ENCODE peak calls at places on chromosomes 16 and 17, in four cellular contexts. One of them, this sample, is unnamed.

GRCh38 chr17:51947160-51947559 is 211.4 kb downstream of the CA10 start:
- DNase-seq in NCI-H69: peak; percentile 46
- DNase-seq in NCI-H524: no peak
- DNase-seq in occipital lobe: no peak
- DNase-seq in this sample: no peak

GRCh38 chr17:41717408-41718286 is 5.5 kb downstream of the GAST start:
- DNase-seq in NCI-H69: no peak
- DNase-seq in NCI-H524: no peak
- DNase-seq in occipital lobe: no peak
- DNase-seq in this sample: peak; percentile 44

GRCh38 chr17:76371656-76372628 is 12.5 kb upstream of the SPHK1 start:
- DNase-seq in NCI-H524: no peak
- DNase-seq in NCI-H69: no peak
- DNase-seq in occipital lobe: no peak
- DNase-seq in this sample: peak; percentile 78

GRCh38 chr17:40791808-40792436 is 7.8 kb downstream of the KRT28 start:
- DNase-seq in occipital lobe: no peak
- DNase-seq in NCI-H69: peak; percentile 34
- DNase-seq in NCI-H524: peak; percentile 13
- DNase-seq in this sample: peak; percentile 47

GRCh38 chr17:40528692-40529417 is 27.4 kb upstream of the TNS4 start:
- DNase-seq in NCI-H69: no peak
- DNase-seq in NCI-H524: no peak
- DNase-seq in occipital lobe: no peak
- DNase-seq in this sample: no peak

GRCh38 chr17:4509402-4509801 is 10.7 kb downstream of the SPNS2 start:
- DNase-seq in NCI-H69: no peak
- DNase-seq in NCI-H524: no peak
- DNase-seq in occipital lobe: peak; percentile 33
- DNase-seq in this sample: peak; percentile 36

GRCh38 chr17:69314246-69315030 is 12.5 kb downstream of the ABCA5 start:
- DNase-seq in NCI-H524: peak; percentile 93
- DNase-seq in NCI-H69: no peak
- DNase-seq in occipital lobe: no peak
- DNase-seq in this sample: peak; percentile 6

GRCh38 chr16:73275448-73275847 is 227.5 kb upstream of the ZFHX3 start:
- DNase-seq in occipital lobe: no peak
- DNase-seq in NCI-H524: no peak
- DNase-seq in NCI-H69: no peak
- DNase-seq in this sample: no peak

GRCh38 chr17:73338050-73338491 is 26.3 kb upstream of the CDC42EP4 start:
- DNase-seq in occipital lobe: no peak
- DNase-seq in NCI-H524: no peak
- DNase-seq in NCI-H69: no peak
- DNase-seq in this sample: peak; percentile 74

GRCh38 chr16:87229230-87230192 is 87.7 kb downstream of the C16orf95 start:
- DNase-seq in occipital lobe: no peak
- DNase-seq in NCI-H69: no peak
- DNase-seq in NCI-H524: no peak
- DNase-seq in this sample: no peak

GRCh38 chr17:70896843-70897242 is 727.5 kb downstream of the KCNJ2 start:
- DNase-seq in NCI-H524: no peak
- DNase-seq in NCI-H69: no peak
- DNase-seq in occipital lobe: no peak
- DNase-seq in this sample: no peak

GRCh38 chr16:54976651-54977200 is 46.1 kb downstream of the IRX5 start:
- DNase-seq in NCI-H524: no peak
- DNase-seq in occipital lobe: no peak
- DNase-seq in NCI-H69: no peak
- DNase-seq in this sample: no peak

GRCh38 chr17:79126139-79126538 is 51.5 kb downstream of the ENGASE start:
- DNase-seq in NCI-H524: no peak
- DNase-seq in NCI-H69: peak; percentile 43
- DNase-seq in occipital lobe: no peak
- DNase-seq in this sample: no peak

GRCh38 chr17:35684046-35684802 is 47.2 kb upstream of the RASL10B start:
- DNase-seq in NCI-H69: no peak
- DNase-seq in NCI-H524: no peak
- DNase-seq in occipital lobe: no peak
- DNase-seq in this sample: peak; percentile 88

GRCh38 chr17:45229681-45230409 is 8.2 kb downstream of the FMNL1 start:
- DNase-seq in NCI-H69: no peak
- DNase-seq in NCI-H524: no peak
- DNase-seq in occipital lobe: no peak
- DNase-seq in this sample: no peak

GRCh38 chr16:89037261-89038152 is 56.1 kb upstream of the ACSF3 start:
- DNase-seq in NCI-H69: no peak
- DNase-seq in occipital lobe: no peak
- DNase-seq in NCI-H524: peak; percentile 59
- DNase-seq in this sample: peak; percentile 79

GRCh38 chr17:34156401-34156740 is 98.7 kb upstream of the CCL2 start:
- DNase-seq in NCI-H524: no peak
- DNase-seq in NCI-H69: no peak
- DNase-seq in occipital lobe: no peak
- DNase-seq in this sample: no peak

GRCh38 chr17:1725642-1726511 is 1.4 kb downstream of the WDR81 start:
- DNase-seq in occipital lobe: no peak
- DNase-seq in NCI-H524: no peak
- DNase-seq in NCI-H69: no peak
- DNase-seq in this sample: no peak

GRCh38 chr16:75252946-75253911 is 1.8 kb upstream of the BCAR1 start:
- DNase-seq in NCI-H524: no peak
- DNase-seq in NCI-H69: no peak
- DNase-seq in occipital lobe: no peak
- DNase-seq in this sample: peak; percentile 87

GRCh38 chr17:45759761-45760160 is 24.4 kb upstream of the CRHR1 start:
- DNase-seq in NCI-H524: peak; percentile 46
- DNase-seq in occipital lobe: no peak
- DNase-seq in NCI-H69: peak; percentile 69
- DNase-seq in this sample: no peak

GRCh38 chr17:29140631-29141483 is 39.3 kb downstream of the MYO18A start:
- DNase-seq in NCI-H69: peak; percentile 87
- DNase-seq in occipital lobe: no peak
- DNase-seq in NCI-H524: peak; percentile 66
- DNase-seq in this sample: peak; percentile 10

GRCh38 chr16:88914750-88915368 is 48.4 kb upstream of the PABPN1L start:
- DNase-seq in occipital lobe: no peak
- DNase-seq in NCI-H524: no peak
- DNase-seq in NCI-H69: peak; percentile 38
- DNase-seq in this sample: no peak

GRCh38 chr17:59888145-59888750 is 4.5 kb downstream of the TUBD1 start:
- DNase-seq in NCI-H69: no peak
- DNase-seq in NCI-H524: no peak
- DNase-seq in occipital lobe: no peak
- DNase-seq in this sample: no peak

GRCh38 chr17:65062168-65062915 is 5.8 kb upstream of the GNA13 start:
- DNase-seq in occipital lobe: no peak
- DNase-seq in NCI-H69: peak; percentile 62
- DNase-seq in NCI-H524: no peak
- DNase-seq in this sample: no peak

GRCh38 chr16:58850019-58850626 is 116.0 kb upstream of the GOT2 start:
- DNase-seq in occipital lobe: no peak
- DNase-seq in NCI-H69: no peak
- DNase-seq in NCI-H524: no peak
- DNase-seq in this sample: no peak

GRCh38 chr16:89530401-89531381 is 22.5 kb downstream of the SPG7 start:
- DNase-seq in NCI-H69: no peak
- DNase-seq in NCI-H524: no peak
- DNase-seq in occipital lobe: no peak
- DNase-seq in this sample: no peak

GRCh38 chr17:67421869-67422273 is 44.8 kb downstream of the PITPNC1 start:
- DNase-seq in occipital lobe: no peak
- DNase-seq in NCI-H524: no peak
- DNase-seq in NCI-H69: peak; percentile 8
- DNase-seq in this sample: peak; percentile 82

GRCh38 chr16:67697407-67697806 is 21.7 kb downstream of the GFOD2 start:
- DNase-seq in NCI-H69: no peak
- DNase-seq in NCI-H524: no peak
- DNase-seq in occipital lobe: no peak
- DNase-seq in this sample: no peak

GRCh38 chr16:67258160-67258835 is 9.5 kb downstream of the SLC9A5 start:
- DNase-seq in NCI-H524: no peak
- DNase-seq in occipital lobe: no peak
- DNase-seq in NCI-H69: no peak
- DNase-seq in this sample: no peak

GRCh38 chr16:81873843-81874752 is 95.0 kb downstream of the PLCG2 start:
- DNase-seq in NCI-H69: peak; percentile 10
- DNase-seq in NCI-H524: peak; percentile 40
- DNase-seq in occipital lobe: no peak
- DNase-seq in this sample: peak; percentile 61